ENCODE peak calls at places on chromosomes 12 and 14, in four cellular contexts. T is mucosa of descending colon, E is Caco-2, C is fibroblast of the aortic adventitia. I is an unnamed sample.

GRCh38 chr12:4849024-4849594 is 60.6 kb upstream of the KCNA1 start:
- DNase-seq in T (no peak), E (no peak), C (peak; percentile 58), I (no peak)

GRCh38 chr12:3216726-3217682 is 139.8 kb downstream of the TSPAN9 start:
- DNase-seq in T (no peak), E (no peak), C (peak; percentile 59), I (no peak)

GRCh38 chr14:55807059-55807499 is 227.1 kb downstream of the KTN1 start:
- DNase-seq in T (peak; percentile 92), E (no peak), C (peak; percentile 97), I (peak; percentile 80)

GRCh38 chr12:118274066-118274465 is 98.6 kb downstream of the TAOK3 start:
- DNase-seq in T (no peak), E (no peak), C (no peak), I (no peak)

GRCh38 chr14:54572316-54572715 is 5.4 kb downstream of the SAMD4A start:
- DNase-seq in T (no peak), E (no peak), C (peak; percentile 28), I (no peak)

GRCh38 chr14:51419685-51420084 is 179.6 kb downstream of the TMX1 start:
- DNase-seq in T (no peak), E (peak; percentile 44), C (no peak), I (no peak)

GRCh38 chr12:32214723-32215122 is 108.1 kb downstream of the BICD1 start:
- DNase-seq in T (no peak), E (no peak), C (no peak), I (no peak)

GRCh38 chr12:109393437-109394345 is 46.0 kb downstream of the MYO1H start:
- DNase-seq in T (no peak), E (no peak), C (peak; percentile 73), I (no peak)

GRCh38 chr12:54360717-54361456 is 3.4 kb downstream of the GPR84 start:
- DNase-seq in T (peak; percentile 86), E (peak; percentile 88), C (peak; percentile 83), I (no peak)

GRCh38 chr14:59254146-59254910 is 65.9 kb downstream of the DAAM1 start:
- DNase-seq in T (no peak), E (no peak), C (peak; percentile 94), I (no peak)

GRCh38 chr12:122730215-122731014 is at the start of gene HCAR1:
- DNase-seq in T (no peak), E (peak; percentile 51), C (peak; percentile 30), I (no peak)

GRCh38 chr12:49369723-49370145 is 2.5 kb downstream of the SPATS2 start:
- DNase-seq in T (peak; percentile 35), E (no peak), C (peak; percentile 74), I (no peak)

GRCh38 chr14:96091149-96091693 is 52.1 kb downstream of the C14orf132 start:
- DNase-seq in T (no peak), E (no peak), C (no peak), I (no peak)

GRCh38 chr12:11727133-11727664 is 77.7 kb downstream of the ETV6 start:
- DNase-seq in T (no peak), E (no peak), C (no peak), I (no peak)

GRCh38 chr12:120247621-120248030 is 17.9 kb downstream of the PXN start:
- DNase-seq in T (no peak), E (no peak), C (peak; percentile 61), I (no peak)
- H3K4me3 ChIP-seq in T (no peak overlapping the region), E (no peak overlapping the region), C (no peak overlapping the region), I (no peak overlapping the region)

GRCh38 chr12:1608783-1609119 is 14.4 kb upstream of the FBXL14 start:
- DNase-seq in T (no peak), E (no peak), C (peak; percentile 63), I (no peak)
- TF ChIP-seq CTCF in T (no peak), E (no peak), C (no peak), I (no peak)

DNA sequence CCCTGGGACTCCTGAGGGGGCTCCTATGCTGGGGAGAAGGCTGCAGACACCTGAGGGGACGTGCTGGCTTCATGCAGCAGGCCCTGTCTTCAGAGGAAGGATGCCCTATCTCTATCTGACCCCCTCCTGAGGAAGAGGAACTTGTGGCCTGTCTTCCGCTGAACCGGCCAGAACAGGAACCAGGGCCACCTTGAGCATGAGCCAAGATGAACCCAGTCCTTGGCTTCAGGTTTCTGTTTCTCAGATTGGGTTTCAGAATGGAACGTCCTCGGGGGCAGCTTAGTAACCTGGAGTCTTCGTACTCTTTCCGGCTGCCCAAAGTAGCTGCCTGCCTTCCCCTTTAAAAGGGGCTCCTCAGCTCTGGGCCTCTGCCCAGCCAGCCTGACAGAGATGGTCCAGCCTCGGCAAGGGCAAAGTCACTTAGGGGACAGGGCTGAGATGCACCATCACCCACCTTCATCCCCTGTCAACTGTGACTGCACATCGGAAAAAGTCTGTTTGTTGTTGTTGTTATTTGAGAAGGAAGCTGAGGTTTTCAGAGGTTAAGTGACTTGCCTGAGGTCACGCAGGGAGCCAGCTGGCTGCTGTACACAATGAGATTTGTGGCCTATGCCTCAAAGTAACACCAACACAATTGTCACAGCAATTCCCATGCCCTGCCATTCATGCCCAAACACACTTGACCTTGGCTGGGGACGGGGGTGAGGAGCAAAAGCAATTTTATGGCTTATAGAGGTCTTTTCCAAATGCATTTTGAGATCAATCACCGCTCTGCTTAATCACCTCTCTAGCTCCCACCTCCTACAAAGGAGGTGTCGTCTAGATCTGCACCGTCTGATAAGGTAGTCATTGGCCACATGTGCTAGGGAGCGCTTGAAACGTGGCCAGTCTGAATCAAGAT is 13.4 kb downstream of the ASB2 start:
- DNase-seq in T (peak; percentile 50), E (no peak), C (no peak), I (no peak)
- H3K4me3 ChIP-seq in T (no peak overlapping the region), E (no peak overlapping the region), C (no peak overlapping the region), I (no peak overlapping the region)

GRCh38 chr14:67821121-67821520 is 1.5 kb downstream of the RAD51B start:
- DNase-seq in T (no peak), E (no peak), C (no peak), I (no peak)

GRCh38 chr14:67817750-67818438 is 1.5 kb upstream of the ZFYVE26 start:
- DNase-seq in T (no peak), E (no peak), C (no peak), I (no peak)

GRCh38 chr14:67816326-67817009 is at the start of gene ZFYVE26:
- DNase-seq in T (peak; percentile 89), E (peak; percentile 95), C (peak; percentile 95), I (peak; percentile 89)

GRCh38 chr14:67820428-67820881 is 876 bp downstream of the RAD51B start:
- DNase-seq in T (no peak), E (peak; percentile 52), C (peak; percentile 43), I (peak; percentile 39)

GRCh38 chr14:67819563-67820411 is at the start of gene RAD51B:
- DNase-seq in T (peak; percentile 90), E (peak; percentile 83), C (peak; percentile 87), I (peak; percentile 46)
- TF ChIP-seq CTCF in T (no peak), E (no peak), C (no peak), I (no peak)

GRCh38 chr14:64830961-64831360 is 48.7 kb downstream of the SPTB start:
- DNase-seq in T (no peak), E (no peak), C (no peak), I (no peak)
- H3K4me3 ChIP-seq in T (no peak overlapping the region), E (no peak overlapping the region), C (no peak overlapping the region), I (no peak overlapping the region)

GRCh38 chr14:70257526-70257925 is 68.8 kb upstream of the SLC8A3 start:
- DNase-seq in T (no peak), E (no peak), C (no peak), I (no peak)
- TF ChIP-seq CTCF in T (no peak), E (no peak), C (no peak), I (peak; percentile 38)

GRCh38 chr12:1616233-1617066 is 12.6 kb upstream of the WNT5B start:
- DNase-seq in T (no peak), E (no peak), C (no peak), I (no peak)
- H3K4me3 ChIP-seq in T (no peak overlapping the region), E (no peak overlapping the region), C (no peak overlapping the region), I (no peak overlapping the region)

DNA sequence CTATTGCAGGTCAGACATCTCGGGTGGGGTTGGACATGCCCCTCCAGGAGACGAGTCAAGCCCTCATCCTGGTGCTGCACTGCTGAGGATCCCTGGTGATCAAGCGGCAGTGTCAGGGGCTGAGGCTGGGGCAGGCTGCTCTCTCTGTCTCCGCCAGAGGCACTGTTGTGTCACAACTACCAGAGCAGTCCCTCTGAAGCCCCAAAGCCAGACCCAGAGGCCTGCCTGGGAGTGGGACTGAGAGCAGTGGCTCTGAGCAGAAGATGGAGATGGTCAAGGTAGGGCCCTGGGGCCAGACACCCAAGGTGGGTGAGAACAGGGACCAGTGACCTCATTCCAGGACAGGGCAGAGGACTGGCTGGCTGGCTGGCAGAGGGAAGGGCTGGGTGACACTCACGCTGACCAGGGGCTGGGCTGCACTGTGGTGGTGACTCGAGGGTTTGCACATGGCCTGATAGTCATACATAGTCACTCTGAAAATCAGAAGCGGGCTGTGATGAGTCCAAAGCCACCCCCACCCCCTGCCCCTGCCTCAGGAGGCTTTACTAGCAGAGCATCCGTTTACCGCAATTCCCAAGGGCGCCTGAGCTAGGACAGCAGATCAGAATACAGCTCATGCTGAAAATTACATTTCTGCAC is 19.6 kb upstream of the LRTM2 start:
- DNase-seq in T (peak; percentile 64), E (peak; percentile 70), C (no peak), I (no peak)
- TF ChIP-seq CTCF in T (no peak), E (peak; percentile 46), C (peak; percentile 13), I (peak; percentile 22)

GRCh38 chr12:6056406-6057211 is 67.9 kb downstream of the VWF start:
- DNase-seq in T (no peak), E (peak; percentile 85), C (no peak), I (no peak)
- H3K4me3 ChIP-seq in T (no peak overlapping the region), E (peak overlapping the region; percentile 38), C (no peak overlapping the region), I (no peak overlapping the region)

GRCh38 chr12:101700299-101700820 is 2.9 kb downstream of the CHPT1 start:
- DNase-seq in T (no peak), E (no peak), C (no peak), I (no peak)

GRCh38 chr12:101697930-101698781 is 716 bp downstream of the CHPT1 start:
- DNase-seq in T (peak; percentile 79), E (peak; percentile 42), C (peak; percentile 32), I (no peak)

GRCh38 chr12:101697197-101697929 is at the start of gene CHPT1:
- DNase-seq in T (peak; percentile 87), E (peak; percentile 90), C (no peak), I (no peak)

GRCh38 chr12:101696477-101697196 is 803 bp upstream of the CHPT1 start:
- DNase-seq in T (peak; percentile 61), E (peak; percentile 74), C (peak; percentile 40), I (no peak)

DNA sequence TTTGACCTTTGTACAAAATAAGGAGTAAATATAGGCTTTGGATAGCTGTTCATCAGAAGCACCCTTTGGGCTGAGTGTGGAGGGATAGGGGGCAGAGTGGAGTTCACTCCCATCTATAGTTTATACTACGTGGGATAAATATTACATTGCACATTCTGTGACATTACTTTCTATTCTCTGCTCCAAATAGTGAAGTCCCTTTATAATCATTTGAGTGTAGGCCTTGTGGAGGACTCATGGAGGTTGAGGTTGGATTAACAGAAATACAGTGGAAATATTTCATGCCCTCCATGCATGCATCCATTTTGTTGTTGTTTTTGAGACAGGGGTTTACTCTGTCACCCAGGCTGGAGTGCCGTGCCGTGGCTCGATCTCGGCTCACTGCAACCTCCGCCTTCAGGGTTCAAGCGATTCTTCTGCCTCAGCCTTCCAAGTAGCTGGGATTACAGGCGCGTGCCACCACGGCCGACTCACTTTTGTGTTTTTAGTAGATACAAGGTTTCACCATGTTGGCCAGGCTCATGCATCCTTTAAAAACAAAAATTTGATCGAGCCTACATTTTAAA is 1.4 kb downstream of the CHPT1 start:
- DNase-seq in T (peak; percentile 47), E (no peak), C (peak; percentile 25), I (no peak)
- TF ChIP-seq CTCF in T (no peak), E (no peak), C (peak; percentile 35), I (peak; percentile 43)

I was measured in retinal pigment epithelial cell.